ENCODE peak calls at places on chromosomes 11 and 22, in eight cellular contexts. X is endothelial cell; W is stimulated activated CD4-positive, alpha-beta T cell treated with anti-CD3 and anti-CD28 coated beads, Interleukin-1b, Interleukin-23, amount 100 ng/mL, for 24 hours; A is nucleus accumbens; G is fibroblast of lung; U is left colon; I is stomach; J is activated CD8-positive, alpha-beta memory T cell treated with anti-CD3 and anti-CD28 coated beads, Interleukin-2, amount 10 ng/mL, durations not matched to agents 7 days and 5 days. S is an unnamed sample.

GRCh38 chr11:85725510-85726258 is 39.7 kb upstream of the CCDC89 start:
- DNase-seq in X (no peak), U (no peak), W (no peak), J (no peak), I (no peak), G (peak), A (no peak), S (no peak)

GRCh38 chr11:114612686-114613085 is 17.1 kb upstream of the NXPE4 start:
- DNase-seq in W (no peak), X (no peak), G (no peak), A (no peak), J (no peak), U (no peak), I (no peak), S (no peak)

GRCh38 chr11:131977854-131978253 is 607.4 kb downstream of the NTM start:
- DNase-seq in A (no peak), X (no peak), I (no peak), G (no peak), J (no peak), W (no peak), U (no peak), S (no peak)

GRCh38 chr11:43920598-43921419 is 21.6 kb upstream of the C11orf96 start:
- DNase-seq in W (no peak), J (no peak), X (no peak), I (peak), A (peak), G (peak), U (no peak), S (no peak)

GRCh38 chr11:120185678-120186407 is 25.0 kb upstream of the OAF start:
- DNase-seq in U (peak), G (no peak), I (peak), W (no peak), J (no peak), A (no peak), X (no peak), S (no peak)

GRCh38 chr11:102279641-102280170 is 37.6 kb upstream of the BIRC3 start:
- DNase-seq in I (no peak), W (no peak), J (no peak), U (peak), A (no peak), X (no peak), G (peak), S (no peak)

GRCh38 chr11:117170210-117170609 is 8.3 kb upstream of the SIDT2 start:
- DNase-seq in I (no peak), G (no peak), W (no peak), U (no peak), J (no peak), X (no peak), A (no peak), S (no peak)

GRCh38 chr11:121958978-121959340 is 157.1 kb downstream of the BLID start:
- DNase-seq in I (no peak), G (no peak), J (no peak), A (no peak), U (no peak), W (no peak), X (no peak), S (no peak)

GRCh38 chr22:17773606-17774205 is 563 bp downstream of the BID start:
- DNase-seq in X (peak), A (peak), G (no peak), J (peak), I (peak), W (no peak), U (no peak), S (no peak)

GRCh38 chr11:75931124-75931523 is 116.1 kb downstream of the UVRAG start:
- DNase-seq in U (no peak), G (peak), J (no peak), X (no peak), W (no peak), A (no peak), I (no peak), S (no peak)

GRCh38 chr11:47408598-47409439 is 429 bp downstream of the SLC39A13 start:
- DNase-seq in J (no peak), U (peak), A (peak), I (peak), G (peak), W (no peak), X (peak), S (no peak)

GRCh38 chr11:72406536-72407507 is 27.5 kb downstream of the CLPB start:
- DNase-seq in U (no peak), X (no peak), I (no peak), J (peak), A (no peak), G (no peak), W (no peak), S (no peak)

GRCh38 chr11:108009497-108010360 is 1.0 kb downstream of the CUL5 start:
- DNase-seq in A (no peak), X (no peak), J (no peak), W (no peak), G (peak), U (no peak), I (peak), S (no peak)

GRCh38 chr11:88414385-88414861 is 76.9 kb upstream of the CTSC start:
- DNase-seq in I (no peak), W (no peak), J (peak), G (peak), U (peak), A (no peak), X (no peak), S (peak)

GRCh38 chr11:75705541-75705940 is 12.1 kb upstream of the MOGAT2 start:
- DNase-seq in U (no peak), A (no peak), J (no peak), G (no peak), W (no peak), X (no peak), I (no peak), S (no peak)

GRCh38 chr11:45102810-45103621 is 43.4 kb upstream of the PRDM11 start:
- DNase-seq in I (peak), G (peak), W (no peak), U (no peak), A (peak), J (peak), X (peak), S (peak)